ENCODE peak calls at places on chromosomes 13 and 19, in five cellular contexts. One of them, this sample, is unnamed.
A peak's percentile ranks its signal among the peaks of the same experiment; 100 is the strongest.

GRCh38 chr19:28859811-28860210 is 353.1 kb downstream of the UQCRFS1 start:
- DNase-seq in thyroid gland: no peak
- DNase-seq in breast epithelium: no peak
- DNase-seq in gastrocnemius medialis: no peak
- DNase-seq in Peyer's patch: no peak
- DNase-seq in this sample: no peak

GRCh38 chr19:35164418-35164817 is 9.9 kb downstream of the FXYD5 start:
- DNase-seq in thyroid gland: no peak
- DNase-seq in breast epithelium: no peak
- DNase-seq in Peyer's patch: no peak
- DNase-seq in gastrocnemius medialis: no peak
- DNase-seq in this sample: no peak

GRCh38 chr19:15280915-15281683 is 48.9 kb upstream of the EPHX3 start:
- DNase-seq in gastrocnemius medialis: peak; percentile 93
- DNase-seq in breast epithelium: peak; percentile 69
- DNase-seq in thyroid gland: peak; percentile 89
- DNase-seq in Peyer's patch: peak; percentile 39
- DNase-seq in this sample: peak; percentile 92

GRCh38 chr13:40595693-40596092 is 70.7 kb downstream of the FOXO1 start:
- DNase-seq in thyroid gland: no peak
- DNase-seq in Peyer's patch: no peak
- DNase-seq in gastrocnemius medialis: no peak
- DNase-seq in breast epithelium: no peak
- DNase-seq in this sample: no peak

GRCh38 chr19:55088543-55089265 is 13.0 kb downstream of the EPS8L1 start:
- DNase-seq in thyroid gland: peak; percentile 77
- DNase-seq in Peyer's patch: peak; percentile 72
- DNase-seq in breast epithelium: no peak
- DNase-seq in gastrocnemius medialis: no peak
- DNase-seq in this sample: peak; percentile 90

GRCh38 chr13:28329395-28330158 is 165.4 kb downstream of the FLT1 start:
- DNase-seq in Peyer's patch: no peak
- DNase-seq in gastrocnemius medialis: no peak
- DNase-seq in breast epithelium: no peak
- DNase-seq in thyroid gland: no peak
- DNase-seq in this sample: no peak

GRCh38 chr13:113216165-113217056 is 7.0 kb downstream of the CUL4A start:
- DNase-seq in gastrocnemius medialis: peak; percentile 78
- DNase-seq in thyroid gland: peak; percentile 80
- DNase-seq in breast epithelium: peak; percentile 37
- DNase-seq in Peyer's patch: no peak
- DNase-seq in this sample: no peak

GRCh38 chr19:19171821-19172532 is 1.9 kb upstream of the MEF2B start:
- DNase-seq in thyroid gland: no peak
- DNase-seq in gastrocnemius medialis: peak; percentile 33
- DNase-seq in Peyer's patch: no peak
- DNase-seq in breast epithelium: no peak
- DNase-seq in this sample: no peak

GRCh38 chr19:52991021-52991420 is 22.7 kb upstream of the ERVV-1 start:
- DNase-seq in Peyer's patch: no peak
- DNase-seq in thyroid gland: no peak
- DNase-seq in gastrocnemius medialis: no peak
- DNase-seq in breast epithelium: no peak
- DNase-seq in this sample: no peak

GRCh38 chr13:32577032-32577431 is 9.2 kb upstream of the PDS5B start:
- DNase-seq in thyroid gland: no peak
- DNase-seq in breast epithelium: no peak
- DNase-seq in Peyer's patch: no peak
- DNase-seq in gastrocnemius medialis: no peak
- DNase-seq in this sample: no peak

GRCh38 chr19:13037161-13037560 is 41.9 kb downstream of the NFIX start:
- DNase-seq in gastrocnemius medialis: no peak
- DNase-seq in thyroid gland: no peak
- DNase-seq in breast epithelium: peak; percentile 68
- DNase-seq in Peyer's patch: no peak
- DNase-seq in this sample: no peak

GRCh38 chr19:3380829-3381228 is 14.4 kb downstream of the NFIC start:
- DNase-seq in Peyer's patch: no peak
- DNase-seq in thyroid gland: no peak
- DNase-seq in breast epithelium: no peak
- DNase-seq in gastrocnemius medialis: no peak
- DNase-seq in this sample: no peak

GRCh38 chr19:3623716-3624115 is 2.9 kb downstream of the CACTIN start:
- DNase-seq in Peyer's patch: no peak
- DNase-seq in breast epithelium: no peak
- DNase-seq in thyroid gland: no peak
- DNase-seq in gastrocnemius medialis: no peak
- DNase-seq in this sample: no peak

GRCh38 chr13:99218545-99218944 is 17.9 kb downstream of the UBAC2 start:
- DNase-seq in gastrocnemius medialis: peak; percentile 45
- DNase-seq in breast epithelium: no peak
- DNase-seq in thyroid gland: peak; percentile 87
- DNase-seq in Peyer's patch: no peak
- DNase-seq in this sample: no peak

DNA sequence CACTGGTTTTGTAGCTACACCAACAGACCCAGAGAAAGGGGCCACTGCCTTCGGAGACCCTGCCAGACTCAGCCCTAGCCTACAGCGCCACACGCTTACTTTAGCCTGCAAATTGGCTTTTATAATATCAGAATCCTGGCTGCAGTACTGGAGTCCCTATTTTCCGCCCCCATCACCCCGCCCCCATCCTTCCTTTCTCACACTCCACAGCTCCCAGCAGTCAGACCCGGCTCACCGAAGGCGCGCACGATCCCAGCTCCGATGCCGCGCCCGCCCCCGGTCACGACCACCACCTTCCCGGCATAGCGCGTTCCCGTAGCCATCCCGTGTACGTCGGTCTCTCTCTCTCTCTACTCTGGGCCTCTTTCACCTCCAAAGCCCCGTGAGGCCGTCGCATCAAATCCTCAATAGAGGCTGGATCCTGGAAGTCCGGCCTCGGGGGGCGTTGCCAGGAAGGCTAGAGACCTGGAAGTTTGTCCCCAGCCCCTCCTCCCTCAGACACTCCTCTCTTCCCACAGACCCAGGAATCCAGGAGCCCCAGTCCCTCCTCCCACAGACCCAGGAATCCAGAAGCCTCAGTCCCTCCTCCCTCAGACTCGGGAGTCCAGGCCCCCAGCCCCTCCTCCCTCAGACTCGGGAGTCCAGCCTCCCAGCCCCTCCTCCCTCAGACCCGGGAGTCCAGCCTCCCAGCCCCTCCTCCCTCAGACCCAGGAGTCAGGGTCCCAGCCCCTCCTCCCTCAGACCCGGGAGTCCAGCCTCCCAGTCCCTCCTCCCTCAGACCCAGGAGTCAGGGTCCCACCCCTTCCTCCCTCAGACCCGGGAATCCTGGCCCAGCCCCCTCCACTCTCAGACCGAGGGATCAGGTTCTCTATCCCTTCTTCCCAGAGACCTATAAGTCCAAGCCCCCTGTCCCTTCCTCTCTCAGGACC is at the start of gene HSD17B14:
- DNase-seq in Peyer's patch: no peak
- DNase-seq in thyroid gland: peak; percentile 58
- DNase-seq in gastrocnemius medialis: no peak
- DNase-seq in breast epithelium: peak; percentile 67
- DNase-seq in this sample: peak; percentile 83
- H3K4me3 ChIP-seq in Peyer's patch: peak within 1 kb of the TSS; percentile 40
- H3K4me3 ChIP-seq in thyroid gland: no peak within 1 kb of the TSS
- H3K4me3 ChIP-seq in gastrocnemius medialis: peak within 1 kb of the TSS; percentile 26
- H3K4me3 ChIP-seq in breast epithelium: peak within 1 kb of the TSS; percentile 41
- H3K4me3 ChIP-seq in this sample: peak within 1 kb of the TSS; percentile 47

GRCh38 chr13:76872686-76873085 is 13.5 kb downstream of the KCTD12 start:
- DNase-seq in breast epithelium: no peak
- DNase-seq in thyroid gland: no peak
- DNase-seq in Peyer's patch: no peak
- DNase-seq in gastrocnemius medialis: no peak
- DNase-seq in this sample: no peak

GRCh38 chr13:76878043-76878442 is 8.2 kb downstream of the KCTD12 start:
- DNase-seq in Peyer's patch: no peak
- DNase-seq in gastrocnemius medialis: no peak
- DNase-seq in breast epithelium: no peak
- DNase-seq in thyroid gland: no peak
- DNase-seq in this sample: no peak

GRCh38 chr13:76873454-76873853 is 12.8 kb downstream of the KCTD12 start:
- DNase-seq in thyroid gland: no peak
- DNase-seq in gastrocnemius medialis: no peak
- DNase-seq in breast epithelium: no peak
- DNase-seq in Peyer's patch: no peak
- DNase-seq in this sample: no peak

GRCh38 chr13:76874466-76874865 is 11.7 kb downstream of the KCTD12 start:
- DNase-seq in gastrocnemius medialis: no peak
- DNase-seq in breast epithelium: no peak
- DNase-seq in thyroid gland: no peak
- DNase-seq in Peyer's patch: no peak
- DNase-seq in this sample: no peak

DNA sequence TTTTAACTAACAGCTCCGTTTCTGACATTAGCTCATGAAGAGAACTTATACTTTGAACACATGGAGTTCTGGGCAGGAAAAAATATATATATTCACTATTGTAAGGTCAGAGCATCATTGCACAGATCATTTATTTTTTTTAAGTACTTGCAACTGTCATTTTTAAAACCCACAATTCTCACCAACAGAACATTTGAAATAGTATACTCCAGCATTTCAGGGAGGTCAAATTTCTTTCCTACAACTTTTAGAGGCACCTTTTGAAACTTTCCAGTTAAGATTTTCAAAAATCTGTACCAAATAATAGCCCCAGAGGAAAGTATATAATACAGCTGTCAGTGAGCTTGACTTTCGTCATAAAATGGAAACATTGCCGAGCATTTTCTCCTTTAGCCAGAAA is 10.9 kb downstream of the KCTD12 start:
- DNase-seq in thyroid gland: no peak
- DNase-seq in Peyer's patch: no peak
- DNase-seq in breast epithelium: no peak
- DNase-seq in gastrocnemius medialis: no peak
- DNase-seq in this sample: no peak
- H3K27ac ChIP-seq in thyroid gland: no peak overlapping the region
- H3K27ac ChIP-seq in Peyer's patch: no peak overlapping the region
- H3K27ac ChIP-seq in breast epithelium: no peak overlapping the region
- H3K27ac ChIP-seq in gastrocnemius medialis: no peak overlapping the region
- H3K27ac ChIP-seq in this sample: no peak overlapping the region

DNA sequence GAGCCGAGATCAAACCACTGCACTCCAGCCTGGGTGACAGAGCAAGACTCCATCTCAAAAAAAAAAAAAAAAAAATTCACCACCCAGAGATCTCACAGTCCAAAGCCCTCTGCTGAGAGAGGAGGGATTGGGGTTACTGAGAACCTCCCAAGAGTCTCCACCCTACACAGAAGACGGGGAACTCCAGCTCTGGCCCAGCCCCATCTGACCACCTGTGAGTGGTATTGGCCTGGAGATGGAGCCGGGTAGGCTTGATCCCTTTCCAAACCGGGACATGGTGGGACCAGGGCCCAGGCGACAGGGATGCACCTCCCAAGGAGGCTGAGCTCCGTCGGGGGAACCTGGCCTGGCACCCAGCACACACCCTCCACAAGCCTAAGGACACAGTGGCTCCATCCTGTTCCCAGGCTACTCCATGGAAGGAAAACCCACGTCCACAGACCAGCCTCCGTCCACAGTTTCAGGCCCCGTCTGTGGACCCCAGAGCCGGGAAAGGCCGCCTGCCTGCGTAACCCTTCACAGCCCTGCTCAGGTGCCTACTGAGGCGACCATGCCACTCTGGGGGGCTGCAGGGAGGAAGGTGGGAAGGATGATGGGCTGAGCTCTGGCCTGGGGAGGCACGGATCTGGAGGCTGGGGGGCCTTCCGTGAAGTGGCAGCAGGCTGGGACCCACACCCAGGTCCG is 1.8 kb downstream of the TMEM259 start:
- DNase-seq in breast epithelium: no peak
- DNase-seq in thyroid gland: no peak
- DNase-seq in Peyer's patch: no peak
- DNase-seq in gastrocnemius medialis: no peak
- DNase-seq in this sample: no peak
- TF ChIP-seq POLR2A in breast epithelium: no peak
- TF ChIP-seq POLR2A in thyroid gland: no peak
- TF ChIP-seq POLR2A in Peyer's patch: no peak
- TF ChIP-seq POLR2A in gastrocnemius medialis: no peak
- TF ChIP-seq POLR2A in this sample: no peak

GRCh38 chr19:38304866-38305429 is 897 bp downstream of the C19orf33 start:
- DNase-seq in breast epithelium: peak; percentile 54
- DNase-seq in gastrocnemius medialis: no peak
- DNase-seq in Peyer's patch: no peak
- DNase-seq in thyroid gland: peak; percentile 90
- DNase-seq in this sample: no peak
- H3K4me3 ChIP-seq in breast epithelium: no peak overlapping the region
- H3K4me3 ChIP-seq in gastrocnemius medialis: no peak overlapping the region
- H3K4me3 ChIP-seq in Peyer's patch: peak overlapping the region; percentile 73
- H3K4me3 ChIP-seq in thyroid gland: no peak overlapping the region
- H3K4me3 ChIP-seq in this sample: peak overlapping the region; percentile 39

This sample was measured in suprapubic skin.